ENCODE peak calls at places on chromosome 17, in nine cellular contexts. P is breast epithelium; B is thoracic aorta; M is gastrocnemius medialis; O is sigmoid colon; Q is CD4-positive, CD25-positive, alpha-beta regulatory T cell; F is dorsolateral prefrontal cortex; L is brain microvascular endothelial cell; Z is heart right ventricle. G is an unnamed sample. For H3K27me3, the result is how much of the 10 kb centered on the place peaks cover.

GRCh38 chr17:55533611-55534010 is 22.4 kb upstream of the SMIM36 start:
- DNase-seq in P (no peak), B (no peak), M (no peak), O (no peak), Q (no peak), F (no peak), L (no peak), Z (no peak), G (no peak)

GRCh38 chr17:1373710-1374237 is 26.2 kb downstream of the YWHAE start:
- DNase-seq in P (no peak), B (no peak), M (no peak), O (no peak), Q (no peak), F (no peak), L (no peak), Z (no peak), G (no peak)

GRCh38 chr17:78141437-78142112 is 4.6 kb upstream of the C17orf99 start:
- DNase-seq in P (no peak), B (no peak), M (no peak), O (no peak), Q (no peak), F (no peak), L (no peak), Z (no peak), G (no peak)

GRCh38 chr17:30074254-30074653 is 42.4 kb upstream of the NSRP1 start:
- DNase-seq in P (no peak), B (no peak), M (no peak), O (no peak), Q (no peak), F (no peak), L (no peak), Z (no peak), G (no peak)

GRCh38 chr17:37848690-37849616 is 75.3 kb upstream of the TBC1D3K start:
- DNase-seq in P (no peak), B (no peak), M (no peak), O (no peak), Q (no peak), F (no peak), L (peak), Z (no peak), G (no peak)

GRCh38 chr17:39813631-39814030 is 50.5 kb downstream of the IKZF3 start:
- DNase-seq in P (no peak), B (no peak), M (no peak), O (no peak), Q (peak), F (no peak), L (no peak), Z (no peak), G (no peak)

GRCh38 chr17:40553694-40554534 is 11.4 kb downstream of the CCR7 start:
- DNase-seq in P (peak), B (no peak), M (peak), O (peak), Q (no peak), F (peak), L (no peak), Z (peak), G (peak)

GRCh38 chr17:55172612-55173011 is 92.1 kb upstream of the HLF start:
- DNase-seq in P (no peak), B (no peak), M (no peak), O (no peak), Q (no peak), F (no peak), L (no peak), Z (no peak), G (no peak)

GRCh38 chr17:7133424-7133823 is 18.8 kb upstream of the ASGR2 start:
- DNase-seq in P (no peak), B (no peak), M (peak), O (no peak), Q (peak), F (no peak), L (no peak), Z (peak), G (no peak)

GRCh38 chr17:11950771-11951519 is 46.3 kb downstream of the ZNF18 start:
- DNase-seq in P (no peak), B (no peak), M (no peak), O (no peak), Q (no peak), F (no peak), L (no peak), Z (no peak), G (no peak)

GRCh38 chr17:57935833-57936807 is 19.1 kb downstream of the CUEDC1 start:
- DNase-seq in P (peak), B (no peak), M (peak), O (peak), Q (no peak), F (no peak), L (no peak), Z (peak), G (peak)

GRCh38 chr17:75689441-75689873 is 22.3 kb downstream of the SAP30BP start:
- DNase-seq in P (peak), B (no peak), M (no peak), O (no peak), Q (no peak), F (no peak), L (no peak), Z (no peak), G (no peak)

GRCh38 chr17:74920306-74920620 is 2.8 kb downstream of the USH1G start:
- DNase-seq in P (no peak), B (no peak), M (no peak), O (no peak), Q (no peak), F (no peak), L (no peak), Z (no peak), G (no peak)

GRCh38 chr17:40181205-40181604 is 3.9 kb downstream of the RAPGEFL1 start:
- DNase-seq in P (no peak), B (no peak), M (no peak), O (no peak), Q (no peak), F (no peak), L (no peak), Z (no peak), G (no peak)

GRCh38 chr17:39404542-39405378 is 3.3 kb upstream of the FBXL20 start:
- DNase-seq in P (no peak), B (no peak), M (no peak), O (no peak), Q (no peak), F (no peak), L (peak), Z (no peak), G (no peak)

GRCh38 chr17:56121661-56122060 is 31.6 kb upstream of the ANKFN1 start:
- DNase-seq in P (no peak), B (no peak), M (no peak), O (no peak), Q (no peak), F (no peak), L (no peak), Z (no peak), G (no peak)

GRCh38 chr17:80791758-80792284 is 199.8 kb upstream of the CHMP6 start:
- DNase-seq in P (no peak), B (peak), M (peak), O (peak), Q (no peak), F (peak), L (peak), Z (no peak), G (peak)

GRCh38 chr17:80793421-80793820 is 198.2 kb upstream of the CHMP6 start:
- DNase-seq in P (no peak), B (no peak), M (no peak), O (peak), Q (no peak), F (no peak), L (no peak), Z (no peak), G (peak)

GRCh38 chr17:80790981-80791742 is 200.5 kb upstream of the CHMP6 start:
- DNase-seq in P (no peak), B (no peak), M (no peak), O (peak), Q (no peak), F (no peak), L (peak), Z (no peak), G (no peak)

GRCh38 chr17:80793851-80794267 is 197.8 kb upstream of the CHMP6 start:
- DNase-seq in P (no peak), B (no peak), M (no peak), O (peak), Q (no peak), F (no peak), L (no peak), Z (no peak), G (no peak)

DNA sequence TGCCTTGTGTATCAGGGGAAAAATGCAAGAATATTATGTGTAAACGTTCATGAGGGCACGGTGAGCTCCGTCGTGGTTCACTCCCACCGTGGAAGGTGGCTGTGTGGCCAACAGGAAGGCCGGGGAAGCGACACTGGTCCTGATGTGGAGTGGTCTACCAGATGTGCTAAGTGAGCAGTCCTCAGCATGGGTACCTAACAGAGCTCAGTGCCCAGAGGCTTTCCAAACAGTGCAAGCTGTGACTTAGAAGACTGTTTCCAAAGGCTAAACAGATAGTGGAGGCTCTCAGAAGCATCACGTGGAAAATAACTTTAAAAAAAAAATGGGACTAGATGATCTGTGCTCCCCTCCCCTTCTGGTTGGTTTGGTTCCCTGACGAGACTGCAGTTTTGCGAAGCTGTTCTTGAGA is 199.3 kb upstream of the CHMP6 start:
- DNase-seq in P (no peak), B (no peak), M (no peak), O (peak), Q (no peak), F (no peak), L (peak), Z (no peak), G (peak)
- H3K27ac ChIP-seq in P (peak), B (peak), M (peak), O (peak), Q (no peak), F (peak), L (peak), Z (no peak), G (peak)

GRCh38 chr17:49460401-49460800 is 34.7 kb upstream of the NGFR start:
- DNase-seq in P (no peak), B (no peak), M (no peak), O (no peak), Q (no peak), F (no peak), L (no peak), Z (no peak), G (no peak)
- H3K27me3 ChIP-seq in P (under half), B (under half), M (under half), O (under half), Q (under half), F (under half), L (under half), Z (half or more), G (under half)

DNA sequence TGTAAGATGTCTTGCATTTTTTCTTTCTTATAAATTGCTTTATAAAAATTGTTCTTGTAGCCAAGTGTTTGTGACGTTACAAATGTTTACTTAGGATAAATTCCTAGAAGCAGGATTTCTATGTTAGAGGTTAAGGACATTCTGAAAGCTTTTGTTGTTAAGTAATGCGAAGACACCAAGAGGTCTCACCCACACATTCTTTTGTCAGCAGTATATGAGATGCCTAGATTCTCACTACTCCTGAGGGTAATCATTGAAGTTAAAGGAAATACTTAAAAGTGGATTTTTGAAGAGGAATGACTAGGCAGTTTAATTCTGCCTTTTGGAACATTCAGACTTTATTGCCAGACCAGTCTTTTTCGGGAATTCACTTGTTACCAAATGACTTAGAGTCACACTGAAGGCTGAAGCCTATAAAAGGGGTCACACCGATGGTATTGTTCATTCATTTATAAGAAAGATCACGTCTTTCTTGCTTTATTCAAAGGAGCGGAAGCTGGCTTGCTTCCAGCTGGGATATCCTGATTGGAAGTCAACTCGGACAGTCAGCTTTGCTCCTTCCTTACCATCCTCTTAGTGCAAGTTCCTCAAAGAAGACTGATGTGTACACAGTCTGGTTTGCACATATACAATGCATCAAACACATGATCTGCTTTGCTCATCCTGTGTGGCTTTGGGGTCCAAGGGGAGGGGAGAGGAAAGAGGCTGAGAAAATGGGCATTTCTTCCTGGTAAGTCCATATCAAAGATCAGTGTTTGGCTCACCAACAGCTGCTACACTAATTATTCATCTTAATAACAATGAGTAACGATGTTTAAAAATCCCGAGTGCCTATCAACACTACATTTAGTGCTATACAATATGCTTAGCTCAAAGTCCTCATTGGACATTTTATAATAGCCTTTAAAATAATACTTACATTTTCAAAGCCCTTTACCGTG is 160.0 kb downstream of the MAP2K6 start:
- DNase-seq in P (no peak), B (no peak), M (no peak), O (no peak), Q (no peak), F (no peak), L (peak), Z (no peak), G (no peak)
- H3K27ac ChIP-seq in P (no peak), B (no peak), M (peak), O (no peak), Q (no peak), F (no peak), L (peak), Z (peak), G (peak)

GRCh38 chr17:28270926-28271325 is 48.1 kb upstream of the TMEM97 start:
- DNase-seq in P (no peak), B (no peak), M (no peak), O (no peak), Q (no peak), F (no peak), L (no peak), Z (no peak), G (no peak)

GRCh38 chr17:28271431-28271830 is 47.6 kb upstream of the TMEM97 start:
- DNase-seq in P (no peak), B (no peak), M (no peak), O (no peak), Q (no peak), F (no peak), L (no peak), Z (no peak), G (no peak)

GRCh38 chr17:28267720-28268609 is 51.0 kb upstream of the TMEM97 start:
- DNase-seq in P (no peak), B (no peak), M (no peak), O (no peak), Q (no peak), F (no peak), L (no peak), Z (no peak), G (no peak)

GRCh38 chr17:28268610-28269313 is 50.2 kb upstream of the TMEM97 start:
- DNase-seq in P (no peak), B (no peak), M (no peak), O (no peak), Q (no peak), F (no peak), L (no peak), Z (no peak), G (no peak)

GRCh38 chr17:28270055-28270454 is 48.9 kb upstream of the TMEM97 start:
- DNase-seq in P (no peak), B (no peak), M (no peak), O (no peak), Q (no peak), F (no peak), L (no peak), Z (no peak), G (no peak)
- H3K27me3 ChIP-seq in P (under half), B (under half), M (under half), O (under half), Q (under half), F (under half), L (under half), Z (under half), G (under half)

G was measured in psoas muscle.